ENCODE peak calls at places on chromosomes 4 and X, in six cellular contexts. One of them, this sample, is unnamed.

GRCh38 chr4:16126714-16127113 is 42.9 kb upstream of the PROM1 start:
- DNase-seq in RWPE1: no peak
- DNase-seq in hepatic stellate cell: no peak
- DNase-seq in H4: no peak
- DNase-seq in HAP-1: no peak
- DNase-seq in cortex of kidney: no peak
- DNase-seq in this sample: no peak

GRCh38 chr4:123573866-123574508 is 177.4 kb downstream of the SPRY1 start:
- DNase-seq in cortex of kidney: no peak
- DNase-seq in RWPE1: no peak
- DNase-seq in HAP-1: no peak
- DNase-seq in hepatic stellate cell: no peak
- DNase-seq in H4: no peak
- DNase-seq in this sample: no peak

GRCh38 chr4:21728231-21728758 is 220.3 kb downstream of the KCNIP4 start:
- DNase-seq in hepatic stellate cell: no peak
- DNase-seq in RWPE1: no peak
- DNase-seq in HAP-1: no peak
- DNase-seq in H4: no peak
- DNase-seq in cortex of kidney: no peak
- DNase-seq in this sample: no peak

GRCh38 chr4:150215601-150216000 is 137.4 kb downstream of the DCLK2 start:
- DNase-seq in hepatic stellate cell: no peak
- DNase-seq in HAP-1: no peak
- DNase-seq in cortex of kidney: no peak
- DNase-seq in RWPE1: peak
- DNase-seq in H4: no peak
- DNase-seq in this sample: no peak

GRCh38 chr4:169716677-169717076 is 41.1 kb downstream of the HPF1 start:
- DNase-seq in RWPE1: no peak
- DNase-seq in H4: no peak
- DNase-seq in HAP-1: no peak
- DNase-seq in hepatic stellate cell: peak
- DNase-seq in cortex of kidney: no peak
- DNase-seq in this sample: no peak

GRCh38 chr4:10593130-10593529 is 91.4 kb downstream of the CLNK start:
- DNase-seq in HAP-1: no peak
- DNase-seq in hepatic stellate cell: no peak
- DNase-seq in H4: peak
- DNase-seq in cortex of kidney: no peak
- DNase-seq in RWPE1: no peak
- DNase-seq in this sample: no peak

GRCh38 chr4:56209767-56210166 is 177.5 kb downstream of the AASDH start:
- DNase-seq in RWPE1: no peak
- DNase-seq in hepatic stellate cell: no peak
- DNase-seq in H4: no peak
- DNase-seq in HAP-1: no peak
- DNase-seq in cortex of kidney: no peak
- DNase-seq in this sample: no peak

GRCh38 chrX:34559325-34559724 is 97.8 kb downstream of the TMEM47 start:
- DNase-seq in hepatic stellate cell: no peak
- DNase-seq in cortex of kidney: no peak
- DNase-seq in RWPE1: peak
- DNase-seq in HAP-1: no peak
- DNase-seq in H4: peak
- DNase-seq in this sample: no peak

GRCh38 chrX:55452825-55453124 is 848 bp downstream of the MAGEH1 start:
- DNase-seq in hepatic stellate cell: no peak
- DNase-seq in cortex of kidney: no peak
- DNase-seq in RWPE1: no peak
- DNase-seq in H4: no peak
- DNase-seq in HAP-1: no peak
- DNase-seq in this sample: no peak

GRCh38 chr4:19214591-19214990 is 1037.1 kb upstream of the SLIT2 start:
- DNase-seq in hepatic stellate cell: no peak
- DNase-seq in HAP-1: no peak
- DNase-seq in RWPE1: no peak
- DNase-seq in H4: no peak
- DNase-seq in cortex of kidney: no peak
- DNase-seq in this sample: no peak

GRCh38 chr4:149404143-149404542 is 411.5 kb downstream of the IQCM start:
- DNase-seq in HAP-1: no peak
- DNase-seq in hepatic stellate cell: no peak
- DNase-seq in RWPE1: no peak
- DNase-seq in H4: no peak
- DNase-seq in cortex of kidney: no peak
- DNase-seq in this sample: no peak

GRCh38 chr4:137998666-137999429 is 243.3 kb downstream of the SLC7A11 start:
- DNase-seq in RWPE1: no peak
- DNase-seq in HAP-1: no peak
- DNase-seq in cortex of kidney: no peak
- DNase-seq in hepatic stellate cell: peak
- DNase-seq in H4: no peak
- DNase-seq in this sample: no peak

GRCh38 chr4:71187399-71188196 is 151.2 kb upstream of the SLC4A4 start:
- DNase-seq in cortex of kidney: no peak
- DNase-seq in H4: peak
- DNase-seq in hepatic stellate cell: peak
- DNase-seq in RWPE1: no peak
- DNase-seq in HAP-1: no peak
- DNase-seq in this sample: no peak

GRCh38 chrX:108298165-108298602 is 140.0 kb downstream of the COL4A6 start:
- DNase-seq in H4: no peak
- DNase-seq in hepatic stellate cell: no peak
- DNase-seq in HAP-1: no peak
- DNase-seq in RWPE1: no peak
- DNase-seq in cortex of kidney: no peak
- DNase-seq in this sample: no peak

GRCh38 chr4:89836897-89837384 is at the start of gene SNCA:
- DNase-seq in RWPE1: peak
- DNase-seq in HAP-1: peak
- DNase-seq in hepatic stellate cell: peak
- DNase-seq in cortex of kidney: no peak
- DNase-seq in H4: peak
- DNase-seq in this sample: no peak

GRCh38 chrX:48467331-48467761 is 2.7 kb downstream of the SLC38A5 start:
- DNase-seq in HAP-1: peak
- DNase-seq in cortex of kidney: no peak
- DNase-seq in RWPE1: no peak
- DNase-seq in hepatic stellate cell: no peak
- DNase-seq in H4: no peak
- DNase-seq in this sample: no peak

GRCh38 chrX:113726898-113727297 is 857.0 kb upstream of the HTR2C start:
- DNase-seq in cortex of kidney: no peak
- DNase-seq in RWPE1: no peak
- DNase-seq in hepatic stellate cell: no peak
- DNase-seq in H4: no peak
- DNase-seq in HAP-1: no peak
- DNase-seq in this sample: no peak

GRCh38 chr4:4791299-4791798 is 68.1 kb upstream of the MSX1 start:
- DNase-seq in cortex of kidney: no peak
- DNase-seq in HAP-1: no peak
- DNase-seq in H4: no peak
- DNase-seq in RWPE1: no peak
- DNase-seq in hepatic stellate cell: no peak
- DNase-seq in this sample: no peak

GRCh38 chr4:187415227-187415626 is 580.3 kb upstream of the ZFP42 start:
- DNase-seq in H4: no peak
- DNase-seq in hepatic stellate cell: no peak
- DNase-seq in cortex of kidney: no peak
- DNase-seq in RWPE1: no peak
- DNase-seq in HAP-1: no peak
- DNase-seq in this sample: no peak

GRCh38 chr4:167032876-167033275 is 201.4 kb downstream of the SPOCK3 start:
- DNase-seq in hepatic stellate cell: no peak
- DNase-seq in RWPE1: peak
- DNase-seq in HAP-1: no peak
- DNase-seq in cortex of kidney: no peak
- DNase-seq in H4: no peak
- DNase-seq in this sample: no peak

GRCh38 chrX:46228389-46228788 is 316.8 kb downstream of the ZNF674 start:
- DNase-seq in H4: no peak
- DNase-seq in RWPE1: no peak
- DNase-seq in hepatic stellate cell: no peak
- DNase-seq in HAP-1: no peak
- DNase-seq in cortex of kidney: no peak
- DNase-seq in this sample: no peak

GRCh38 chrX:23952984-23953907 is 45.4 kb downstream of the CXorf58 start:
- DNase-seq in RWPE1: no peak
- DNase-seq in hepatic stellate cell: no peak
- DNase-seq in H4: peak
- DNase-seq in cortex of kidney: no peak
- DNase-seq in HAP-1: no peak
- DNase-seq in this sample: no peak

GRCh38 chrX:38717871-38718270 is 83.4 kb upstream of the MID1IP1 start:
- DNase-seq in cortex of kidney: no peak
- DNase-seq in H4: peak
- DNase-seq in HAP-1: peak
- DNase-seq in RWPE1: peak
- DNase-seq in hepatic stellate cell: peak
- DNase-seq in this sample: no peak

GRCh38 chr4:163748474-163748873 is 254.0 kb downstream of the TMA16 start:
- DNase-seq in RWPE1: peak
- DNase-seq in HAP-1: no peak
- DNase-seq in H4: peak
- DNase-seq in cortex of kidney: no peak
- DNase-seq in hepatic stellate cell: no peak
- DNase-seq in this sample: no peak

GRCh38 chr4:169484485-169484884 is 127.9 kb downstream of the NEK1 start:
- DNase-seq in H4: no peak
- DNase-seq in cortex of kidney: no peak
- DNase-seq in hepatic stellate cell: peak
- DNase-seq in HAP-1: peak
- DNase-seq in RWPE1: no peak
- DNase-seq in this sample: no peak

GRCh38 chr4:81512371-81512770 is 40.7 kb upstream of the RASGEF1B start:
- DNase-seq in hepatic stellate cell: no peak
- DNase-seq in cortex of kidney: no peak
- DNase-seq in HAP-1: no peak
- DNase-seq in H4: no peak
- DNase-seq in RWPE1: no peak
- DNase-seq in this sample: no peak

GRCh38 chr4:124288706-124289486 is 423.6 kb downstream of the ANKRD50 start:
- DNase-seq in H4: peak
- DNase-seq in cortex of kidney: no peak
- DNase-seq in RWPE1: no peak
- DNase-seq in hepatic stellate cell: no peak
- DNase-seq in HAP-1: no peak
- DNase-seq in this sample: no peak

GRCh38 chr4:85932371-85933305 is 427.2 kb downstream of the MAPK10 start:
- DNase-seq in HAP-1: no peak
- DNase-seq in cortex of kidney: no peak
- DNase-seq in RWPE1: no peak
- DNase-seq in H4: no peak
- DNase-seq in hepatic stellate cell: no peak
- DNase-seq in this sample: no peak

GRCh38 chrX:133265331-133265730 is 47.2 kb upstream of the TFDP3 start:
- DNase-seq in RWPE1: no peak
- DNase-seq in HAP-1: peak
- DNase-seq in H4: no peak
- DNase-seq in cortex of kidney: no peak
- DNase-seq in hepatic stellate cell: no peak
- DNase-seq in this sample: no peak

GRCh38 chr4:72357908-72358307 is 211.1 kb downstream of the ADAMTS3 start:
- DNase-seq in HAP-1: no peak
- DNase-seq in H4: no peak
- DNase-seq in cortex of kidney: no peak
- DNase-seq in hepatic stellate cell: no peak
- DNase-seq in RWPE1: no peak
- DNase-seq in this sample: no peak

GRCh38 chr4:141473952-141474351 is 162.4 kb upstream of the IL15 start:
- DNase-seq in HAP-1: no peak
- DNase-seq in hepatic stellate cell: no peak
- DNase-seq in cortex of kidney: no peak
- DNase-seq in H4: no peak
- DNase-seq in RWPE1: no peak
- DNase-seq in this sample: no peak

GRCh38 chr4:91958651-91959050 is 345.1 kb upstream of the GRID2 start:
- DNase-seq in HAP-1: no peak
- DNase-seq in H4: no peak
- DNase-seq in RWPE1: no peak
- DNase-seq in hepatic stellate cell: no peak
- DNase-seq in cortex of kidney: no peak
- DNase-seq in this sample: no peak

GRCh38 chr4:1239141-1239948 is 9.6 kb downstream of the CTBP1 start:
- DNase-seq in HAP-1: no peak
- DNase-seq in hepatic stellate cell: no peak
- DNase-seq in H4: no peak
- DNase-seq in RWPE1: no peak
- DNase-seq in cortex of kidney: no peak
- DNase-seq in this sample: no peak

GRCh38 chr4:129326810-129327209 is 230.9 kb downstream of the C4orf33 start:
- DNase-seq in HAP-1: no peak
- DNase-seq in RWPE1: no peak
- DNase-seq in hepatic stellate cell: no peak
- DNase-seq in H4: no peak
- DNase-seq in cortex of kidney: no peak
- DNase-seq in this sample: no peak

GRCh38 chr4:103936653-103937145 is 216.9 kb upstream of the TACR3 start:
- DNase-seq in RWPE1: no peak
- DNase-seq in hepatic stellate cell: no peak
- DNase-seq in cortex of kidney: no peak
- DNase-seq in HAP-1: no peak
- DNase-seq in H4: no peak
- DNase-seq in this sample: no peak

GRCh38 chrX:54208531-54208930 is 25.5 kb upstream of the FAM120C start:
- DNase-seq in hepatic stellate cell: peak
- DNase-seq in RWPE1: no peak
- DNase-seq in HAP-1: no peak
- DNase-seq in cortex of kidney: no peak
- DNase-seq in H4: no peak
- DNase-seq in this sample: no peak

GRCh38 chr4:86448891-86449290 is 89.0 kb upstream of the MAPK10 start:
- DNase-seq in RWPE1: no peak
- DNase-seq in cortex of kidney: no peak
- DNase-seq in hepatic stellate cell: no peak
- DNase-seq in H4: no peak
- DNase-seq in HAP-1: no peak
- DNase-seq in this sample: no peak

GRCh38 chr4:61950625-61951024 is 750.5 kb downstream of the ADGRL3 start:
- DNase-seq in cortex of kidney: no peak
- DNase-seq in RWPE1: no peak
- DNase-seq in HAP-1: no peak
- DNase-seq in hepatic stellate cell: no peak
- DNase-seq in H4: no peak
- DNase-seq in this sample: no peak

This sample was measured in H54.